ENCODE peak calls at places on chromosomes 3 and 15, in six cellular contexts. E is stimulated activated naive CD8-positive, alpha-beta T cell treated with anti-CD3 and anti-CD28 coated beads, Interleukin-15, amount 100 ng/mL, for 72 hours; N is HT-29; G is astrocyte; C is D341Med; T is H9. U is an unnamed sample.

GRCh38 chr3:138068046-138068445 is 47.4 kb downstream of the DZIP1L start:
- DNase-seq in N (no peak), C (no peak), E (no peak), T (no peak), G (no peak), U (no peak)

GRCh38 chr15:66483131-66483566 is 14.4 kb downstream of the SNAPC5 start:
- DNase-seq in T (no peak), G (peak; percentile 77), N (no peak), E (no peak), C (no peak), U (no peak)

GRCh38 chr15:78034495-78035191 is 42.9 kb downstream of the TBC1D2B start:
- DNase-seq in G (no peak), C (no peak), T (no peak), N (no peak), E (peak; percentile 62), U (no peak)

GRCh38 chr15:31302778-31303433 is 23.7 kb upstream of the KLF13 start:
- DNase-seq in T (no peak), E (no peak), N (no peak), G (no peak), C (no peak), U (no peak)

GRCh38 chr15:88686166-88686565 is 47.4 kb downstream of the ISG20 start:
- DNase-seq in N (no peak), G (no peak), E (no peak), T (no peak), C (no peak), U (no peak)

GRCh38 chr15:37931868-37932267 is 2.6 kb upstream of the TMCO5A start:
- DNase-seq in T (no peak), G (peak; percentile 43), C (no peak), E (no peak), N (no peak), U (no peak)

GRCh38 chr15:67405208-67406191 is 115.4 kb upstream of the C15orf61 start:
- DNase-seq in T (no peak), N (no peak), G (peak; percentile 87), C (no peak), E (no peak), U (no peak)

GRCh38 chr15:35312355-35312754 is 227.3 kb upstream of the NANOGP8 start:
- DNase-seq in E (no peak), N (no peak), G (no peak), C (no peak), T (no peak), U (no peak)

GRCh38 chr3:153127788-153128187 is 34.2 kb upstream of the RAP2B start:
- DNase-seq in T (no peak), E (no peak), G (peak; percentile 18), N (no peak), C (no peak), U (no peak)

GRCh38 chr15:70217246-70218160 is 119.8 kb upstream of the TLE3 start:
- DNase-seq in G (no peak), C (no peak), T (no peak), E (no peak), N (no peak), U (no peak)

GRCh38 chr15:77036537-77037474 is 34.1 kb downstream of the TSPAN3 start:
- DNase-seq in N (no peak), T (no peak), E (no peak), G (no peak), C (no peak), U (no peak)

GRCh38 chr3:80770106-80771079 is 991.1 kb downstream of the GBE1 start:
- DNase-seq in E (no peak), T (no peak), N (no peak), G (no peak), C (no peak), U (no peak)

GRCh38 chr15:51973220-51973619 is 1.6 kb upstream of the LEO1 start:
- DNase-seq in T (no peak), N (no peak), C (no peak), G (no peak), E (no peak), U (no peak)

GRCh38 chr15:87547470-87548181 is 708.9 kb downstream of the NTRK3 start:
- DNase-seq in N (no peak), C (no peak), T (no peak), G (peak; percentile 80), E (no peak), U (no peak)